ENCODE peak calls at places on chromosomes 7 and 10, in seven cellular contexts. P is WERI-Rb-1, I is NCI-H187 treated with DMSO at 0.1 percent for 48 hours, W is T-helper 2 cell, O is transverse colon, V is HL-60, J is astrocyte of the spinal cord. B is an unnamed sample.
A peak's percentile ranks its signal among the peaks of the same experiment; 100 is the strongest.

GRCh38 chr7:69651101-69651590 is 52.9 kb downstream of the AUTS2 start:
- DNase-seq in P (no peak), I (no peak), W (no peak), O (no peak), V (no peak), J (no peak), B (no peak)

GRCh38 chr10:109977382-109977806 is 30.4 kb upstream of the ADD3 start:
- DNase-seq in P (no peak), I (no peak), W (no peak), O (peak; percentile 82), V (no peak), J (no peak), B (no peak)

GRCh38 chr7:94375713-94376112 is 19.0 kb upstream of the COL1A2 start:
- DNase-seq in P (peak; percentile 39), I (no peak), W (no peak), O (no peak), V (no peak), J (peak; percentile 98), B (no peak)

GRCh38 chr10:133453516-133454203 is at the start of gene SCART1:
- DNase-seq in P (no peak), I (no peak), W (no peak), O (no peak), V (no peak), J (no peak), B (no peak)

GRCh38 chr7:126529833-126530232 is 722.9 kb downstream of the GRM8 start:
- DNase-seq in P (no peak), I (no peak), W (no peak), O (no peak), V (no peak), J (peak; percentile 3), B (no peak)

GRCh38 chr7:80060218-80060806 is 74.3 kb upstream of the GNAI1 start:
- DNase-seq in P (no peak), I (no peak), W (no peak), O (no peak), V (no peak), J (peak; percentile 84), B (no peak)

GRCh38 chr10:33559105-33559504 is 224.6 kb upstream of the NRP1 start:
- DNase-seq in P (no peak), I (no peak), W (no peak), O (no peak), V (no peak), J (peak; percentile 85), B (no peak)

GRCh38 chr10:104054430-104054829 is 31.2 kb downstream of the COL17A1 start:
- DNase-seq in P (no peak), I (no peak), W (no peak), O (no peak), V (no peak), J (peak; percentile 23), B (peak; percentile 77)

GRCh38 chr7:156848979-156849378 is 44.0 kb downstream of the LMBR1 start:
- DNase-seq in P (no peak), I (no peak), W (no peak), O (no peak), V (no peak), J (no peak), B (no peak)

GRCh38 chr10:32095116-32095733 is 39.0 kb upstream of the KIF5B start:
- DNase-seq in P (no peak), I (no peak), W (no peak), O (no peak), V (no peak), J (no peak), B (no peak)

GRCh38 chr10:93417886-93418285 is 64.2 kb downstream of the MYOF start:
- DNase-seq in P (no peak), I (no peak), W (no peak), O (no peak), V (no peak), J (no peak), B (no peak)

GRCh38 chr7:150751702-150752101 is 14.5 kb downstream of the GIMAP5 start:
- DNase-seq in P (no peak), I (no peak), W (no peak), O (no peak), V (no peak), J (no peak), B (no peak)

GRCh38 chr7:15801565-15801964 is 115.1 kb upstream of the MEOX2 start:
- DNase-seq in P (no peak), I (no peak), W (no peak), O (no peak), V (no peak), J (peak; percentile 89), B (no peak)

GRCh38 chr7:11726251-11727155 is 105.5 kb downstream of the THSD7A start:
- DNase-seq in P (no peak), I (no peak), W (no peak), O (no peak), V (no peak), J (peak; percentile 79), B (no peak)

GRCh38 chr7:52696183-52696582 is 339.2 kb upstream of the POM121L12 start:
- DNase-seq in P (peak; percentile 15), I (no peak), W (no peak), O (no peak), V (no peak), J (peak; percentile 39), B (no peak)

GRCh38 chr7:73683916-73684693 is 708 bp downstream of the BUD23 start:
- DNase-seq in P (no peak), I (no peak), W (no peak), O (no peak), V (no peak), J (no peak), B (no peak)

GRCh38 chr10:70145666-70146488 is 623 bp downstream of the TYSND1 start:
- DNase-seq in P (peak; percentile 54), I (no peak), W (peak; percentile 70), O (peak; percentile 67), V (peak; percentile 68), J (peak; percentile 56), B (peak; percentile 68)

GRCh38 chr7:116785851-116786250 is 76.5 kb upstream of the CAPZA2 start:
- DNase-seq in P (no peak), I (no peak), W (no peak), O (no peak), V (no peak), J (no peak), B (no peak)

GRCh38 chr10:88207121-88207546 is 343.7 kb downstream of the PTEN start:
- DNase-seq in P (no peak), I (peak; percentile 78), W (no peak), O (no peak), V (no peak), J (no peak), B (no peak)

GRCh38 chr7:132251327-132251659 is 325.0 kb downstream of the PLXNA4 start:
- DNase-seq in P (no peak), I (no peak), W (no peak), O (peak; percentile 88), V (no peak), J (no peak), B (no peak)

GRCh38 chr10:57884965-57885617 is 382.6 kb downstream of the IPMK start:
- DNase-seq in P (no peak), I (no peak), W (no peak), O (no peak), V (no peak), J (no peak), B (no peak)

GRCh38 chr10:34727595-34728033 is 87.5 kb downstream of the PARD3 start:
- DNase-seq in P (no peak), I (no peak), W (no peak), O (no peak), V (no peak), J (no peak), B (no peak)

GRCh38 chr7:11343818-11344413 is 370.2 kb downstream of the PHF14 start:
- DNase-seq in P (no peak), I (no peak), W (no peak), O (no peak), V (peak; percentile 9), J (peak; percentile 55), B (no peak)

GRCh38 chr10:102775201-102775972 is 31.6 kb downstream of the WBP1L start:
- DNase-seq in P (peak; percentile 55), I (no peak), W (no peak), O (peak; percentile 21), V (no peak), J (peak; percentile 45), B (no peak)

GRCh38 chr7:25894902-25895791 is 256.9 kb upstream of the NFE2L3 start:
- DNase-seq in P (peak; percentile 66), I (no peak), W (peak; percentile 50), O (peak; percentile 85), V (peak; percentile 75), J (peak; percentile 15), B (peak; percentile 20)

GRCh38 chr10:115921795-115922194 is 351.2 kb downstream of the GFRA1 start:
- DNase-seq in P (no peak), I (no peak), W (no peak), O (no peak), V (no peak), J (no peak), B (no peak)

GRCh38 chr10:97584060-97584797 is at the start of gene HOGA1:
- DNase-seq in P (peak; percentile 56), I (no peak), W (no peak), O (no peak), V (no peak), J (peak; percentile 73), B (no peak)

GRCh38 chr10:25061711-25062455 is 45.5 kb downstream of the THNSL1 start:
- DNase-seq in P (no peak), I (no peak), W (no peak), O (no peak), V (no peak), J (peak; percentile 66), B (no peak)

GRCh38 chr10:109889867-109890266 is 33.4 kb downstream of the XPNPEP1 start:
- DNase-seq in P (no peak), I (no peak), W (no peak), O (no peak), V (no peak), J (peak; percentile 89), B (no peak)

GRCh38 chr7:102009628-102010027 is 192.2 kb downstream of the CUX1 start:
- DNase-seq in P (no peak), I (no peak), W (no peak), O (no peak), V (no peak), J (peak; percentile 8), B (no peak)

GRCh38 chr10:112082134-112082533 is 101.4 kb downstream of the GPAM start:
- DNase-seq in P (no peak), I (no peak), W (no peak), O (no peak), V (no peak), J (no peak), B (no peak)

GRCh38 chr10:71720304-71720672 is 710 bp upstream of the C10orf105 start:
- DNase-seq in P (no peak), I (no peak), W (no peak), O (no peak), V (no peak), J (no peak), B (no peak)

GRCh38 chr7:110130669-110131068 is 960.3 kb upstream of the LRRN3 start:
- DNase-seq in P (no peak), I (no peak), W (no peak), O (no peak), V (no peak), J (peak; percentile 4), B (no peak)

GRCh38 chr10:71829171-71829570 is 21.9 kb downstream of the PSAP start:
- DNase-seq in P (no peak), I (no peak), W (no peak), O (no peak), V (peak; percentile 95), J (no peak), B (no peak)

GRCh38 chr10:61929555-61929954 is 28.1 kb downstream of the ARID5B start:
- DNase-seq in P (no peak), I (no peak), W (no peak), O (no peak), V (no peak), J (no peak), B (no peak)

GRCh38 chr10:89278034-89278535 is 23.8 kb upstream of the IFIT2 start:
- DNase-seq in P (peak; percentile 70), I (no peak), W (no peak), O (no peak), V (no peak), J (peak; percentile 97), B (peak; percentile 32)

GRCh38 chr10:84613336-84614021 is 285.1 kb downstream of the CCSER2 start:
- DNase-seq in P (peak; percentile 85), I (no peak), W (no peak), O (peak; percentile 18), V (peak; percentile 12), J (peak; percentile 32), B (peak; percentile 49)

GRCh38 chr7:110943686-110944350 is 147.1 kb upstream of the LRRN3 start:
- DNase-seq in P (no peak), I (no peak), W (no peak), O (no peak), V (no peak), J (peak; percentile 15), B (no peak)